ENCODE peak calls at places on chromosomes 12 and 14, in eight cellular contexts. N, M, Z, P, F, E, R and S are unnamed samples.

GRCh38 chr12:24991209-24992049 is 42.5 kb upstream of the BCAT1 start:
- DNase-seq in N (no peak), M (no peak), Z (no peak), P (peak; percentile 73), F (no peak), E (no peak), R (peak; percentile 72), S (no peak)

GRCh38 chr14:84036863-84037262 is 1493.1 kb upstream of the FLRT2 start:
- DNase-seq in N (peak; percentile 54), M (no peak), Z (no peak), P (peak; percentile 0), F (no peak), E (no peak), R (no peak), S (no peak)

GRCh38 chr12:59742831-59743230 is 147.0 kb downstream of the SLC16A7 start:
- DNase-seq in N (no peak), M (no peak), Z (no peak), P (no peak), F (no peak), E (no peak), R (peak; percentile 73), S (no peak)

GRCh38 chr12:10220398-10221077 is 7.9 kb downstream of the GABARAPL1 start:
- DNase-seq in N (no peak), M (peak; percentile 92), Z (no peak), P (no peak), F (no peak), E (no peak), R (peak; percentile 76), S (peak; percentile 25)

GRCh38 chr14:32932921-32933622 is 5.6 kb upstream of the NPAS3 start:
- DNase-seq in N (no peak), M (no peak), Z (no peak), P (no peak), F (no peak), E (no peak), R (no peak), S (no peak)

GRCh38 chr12:55934343-55934742 is 3.4 kb downstream of the DGKA start:
- DNase-seq in N (no peak), M (no peak), Z (no peak), P (no peak), F (no peak), E (no peak), R (peak; percentile 73), S (no peak)

GRCh38 chr12:24075650-24076049 is 126.2 kb upstream of the SOX5 start:
- DNase-seq in N (no peak), M (no peak), Z (no peak), P (no peak), F (no peak), E (no peak), R (no peak), S (no peak)

GRCh38 chr12:101877816-101878811 is 734 bp downstream of the DRAM1 start:
- DNase-seq in N (no peak), M (no peak), Z (no peak), P (peak; percentile 35), F (no peak), E (no peak), R (peak; percentile 62), S (no peak)

GRCh38 chr12:53277981-53278380 is 9.9 kb downstream of the ESPL1 start:
- DNase-seq in N (no peak), M (no peak), Z (no peak), P (no peak), F (no peak), E (no peak), R (no peak), S (no peak)

GRCh38 chr12:95059984-95060383 is 13.4 kb downstream of the NR2C1 start:
- DNase-seq in N (no peak), M (no peak), Z (no peak), P (no peak), F (no peak), E (no peak), R (no peak), S (no peak)

GRCh38 chr12:57591567-57592325 is 754 bp downstream of the PIP4K2C start:
- DNase-seq in N (no peak), M (no peak), Z (no peak), P (no peak), F (no peak), E (no peak), R (peak; percentile 65), S (no peak)

GRCh38 chr12:78149459-78149858 is 318.8 kb downstream of the NAV3 start:
- DNase-seq in N (no peak), M (no peak), Z (no peak), P (no peak), F (no peak), E (no peak), R (no peak), S (no peak)

GRCh38 chr12:26971963-26972362 is 33.7 kb downstream of the FGFR1OP2 start:
- DNase-seq in N (no peak), M (no peak), Z (peak; percentile 41), P (peak; percentile 69), F (peak; percentile 45), E (peak; percentile 61), R (no peak), S (no peak)

GRCh38 chr14:100105357-100106169 is 40.3 kb downstream of the EVL start:
- DNase-seq in N (no peak), M (no peak), Z (no peak), P (peak; percentile 56), F (no peak), E (no peak), R (no peak), S (no peak)

GRCh38 chr14:90109858-90110257 is 48.1 kb downstream of the KCNK13 start:
- DNase-seq in N (no peak), M (no peak), Z (no peak), P (peak; percentile 7), F (no peak), E (no peak), R (no peak), S (no peak)

DNA sequence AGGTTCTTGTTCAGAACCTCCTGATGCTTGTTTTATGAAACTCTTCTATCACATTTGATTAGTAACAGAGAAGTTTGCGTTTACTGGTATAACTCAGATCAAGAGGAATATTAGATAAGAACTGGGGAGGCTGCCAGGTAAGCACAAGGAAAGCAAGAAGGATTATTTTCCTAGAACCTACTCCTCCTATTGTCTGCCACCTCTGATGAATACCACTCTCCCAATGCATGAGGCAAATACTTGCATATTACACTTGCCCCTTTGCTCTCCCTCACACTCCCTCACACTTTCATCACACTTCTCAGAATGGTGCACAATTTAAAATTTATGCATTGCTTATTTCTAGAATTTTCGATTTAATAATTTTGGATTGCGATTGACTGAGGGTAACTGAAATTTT is 43.6 kb downstream of the LIN7A start:
- DNase-seq in N (no peak), M (no peak), Z (no peak), P (no peak), F (no peak), E (no peak), R (no peak), S (no peak)
- H3K27ac ChIP-seq in N (no peak overlapping the region), M (no peak overlapping the region), Z (no peak overlapping the region), P (no peak overlapping the region), F (no peak overlapping the region), E (no peak overlapping the region), R (no peak overlapping the region), S (no peak overlapping the region)

GRCh38 chr14:69055973-69056372 is 76.9 kb upstream of the ACTN1 start:
- DNase-seq in N (no peak), M (no peak), Z (no peak), P (no peak), F (no peak), E (no peak), R (no peak), S (no peak)

GRCh38 chr14:69052181-69052601 is 73.1 kb upstream of the ACTN1 start:
- DNase-seq in N (no peak), M (no peak), Z (no peak), P (no peak), F (no peak), E (no peak), R (no peak), S (no peak)

GRCh38 chr14:69054030-69054429 is 74.9 kb upstream of the ACTN1 start:
- DNase-seq in N (no peak), M (no peak), Z (no peak), P (no peak), F (no peak), E (no peak), R (no peak), S (no peak)

GRCh38 chr14:69056389-69056788 is 77.3 kb upstream of the ACTN1 start:
- DNase-seq in N (no peak), M (no peak), Z (no peak), P (peak; percentile 44), F (no peak), E (no peak), R (peak; percentile 50), S (no peak)

DNA sequence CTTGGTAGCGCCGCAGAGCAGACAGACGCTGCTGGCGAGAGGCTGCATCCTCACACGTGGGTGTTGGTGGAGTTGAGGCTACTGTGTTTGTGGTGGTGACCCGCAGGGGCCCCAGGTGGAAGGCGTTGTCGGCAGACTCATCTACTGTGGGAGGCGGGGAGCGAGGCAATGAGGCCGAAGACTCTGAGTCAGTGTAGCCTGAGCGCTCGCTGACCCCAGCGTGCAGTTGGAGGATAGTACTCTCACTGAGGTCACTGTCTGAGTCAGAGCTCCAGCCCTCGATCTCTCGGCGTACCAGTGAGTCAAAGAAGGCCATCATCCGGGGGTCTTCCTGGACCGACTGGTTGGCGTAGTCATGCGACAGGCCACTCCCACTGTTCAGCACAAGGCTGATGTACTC is 76.0 kb upstream of the ACTN1 start:
- DNase-seq in N (no peak), M (no peak), Z (no peak), P (no peak), F (no peak), E (no peak), R (peak; percentile 47), S (no peak)
- H3K27ac ChIP-seq in N (no peak overlapping the region), M (no peak overlapping the region), Z (no peak overlapping the region), P (no peak overlapping the region), F (no peak overlapping the region), E (no peak overlapping the region), R (no peak overlapping the region), S (peak overlapping the region; percentile 71)

GRCh38 chr12:116919706-116920485 is 9.1 kb downstream of the FBXW8 start:
- DNase-seq in N (no peak), M (no peak), Z (no peak), P (no peak), F (no peak), E (no peak), R (no peak), S (no peak)
- H3K27ac ChIP-seq in N (no peak overlapping the region), M (peak overlapping the region; percentile 58), Z (no peak overlapping the region), P (no peak overlapping the region), F (no peak overlapping the region), E (no peak overlapping the region), R (no peak overlapping the region), S (no peak overlapping the region)

GRCh38 chr12:6303046-6303445 is 7.4 kb upstream of the PLEKHG6 start:
- DNase-seq in N (no peak), M (no peak), Z (no peak), P (no peak), F (no peak), E (no peak), R (no peak), S (no peak)

GRCh38 chr12:6302621-6303020 is 7.9 kb upstream of the PLEKHG6 start:
- DNase-seq in N (no peak), M (no peak), Z (no peak), P (no peak), F (no peak), E (no peak), R (peak; percentile 54), S (no peak)

GRCh38 chr12:6307521-6307920 is 3.0 kb upstream of the PLEKHG6 start:
- DNase-seq in N (no peak), M (no peak), Z (no peak), P (no peak), F (no peak), E (no peak), R (no peak), S (no peak)

GRCh38 chr12:6306151-6306550 is 4.3 kb upstream of the PLEKHG6 start:
- DNase-seq in N (no peak), M (no peak), Z (no peak), P (no peak), F (no peak), E (no peak), R (no peak), S (no peak)

GRCh38 chr12:6306599-6307220 is 3.8 kb upstream of the PLEKHG6 start:
- DNase-seq in N (no peak), M (no peak), Z (no peak), P (no peak), F (no peak), E (no peak), R (no peak), S (no peak)
- H3K27ac ChIP-seq in N (no peak overlapping the region), M (no peak overlapping the region), Z (no peak overlapping the region), P (no peak overlapping the region), F (no peak overlapping the region), E (no peak overlapping the region), R (no peak overlapping the region), S (no peak overlapping the region)